ENCODE peak calls at places on chromosomes 1 and 21, in four cellular contexts. U is A549, H is IMR-90, X is K562. Y is an unnamed sample.

GRCh38 chr21:32819702-32820101 is 48.1 kb upstream of the PAXBP1 start:
- DNase-seq in U (no peak), X (no peak), H (peak), Y (no peak)

GRCh38 chr1:171642197-171642596 is 10.3 kb downstream of the MYOC start:
- DNase-seq in X (no peak), H (no peak), U (no peak), Y (no peak)

GRCh38 chr1:156750932-156751723 is at the start of gene HDGF:
- DNase-seq in X (peak), U (peak), H (no peak), Y (peak)

GRCh38 chr1:201141418-201141817 is 12.9 kb downstream of the TMEM9 start:
- DNase-seq in H (no peak), U (no peak), X (no peak), Y (no peak)

GRCh38 chr1:43505077-43505780 is 25.5 kb upstream of the PTPRF start:
- DNase-seq in U (no peak), X (no peak), H (no peak), Y (no peak)

GRCh38 chr1:8354038-8354437 is 36.1 kb downstream of the SLC45A1 start:
- DNase-seq in X (no peak), H (no peak), U (no peak), Y (no peak)

GRCh38 chr1:153919879-153920852 is 2.6 kb downstream of the GATAD2B start:
- DNase-seq in U (peak), H (peak), X (peak), Y (peak)

GRCh38 chr1:143691400-143691891 is 280.3 kb downstream of the FAM72C start:
- DNase-seq in X (no peak), H (peak), U (peak), Y (no peak)

GRCh38 chr21:34196996-34197395 is 123.6 kb downstream of the MRPS6 start:
- DNase-seq in U (no peak), X (no peak), H (no peak), Y (no peak)

GRCh38 chr1:31797216-31797615 is 18.6 kb downstream of the SPOCD1 start:
- DNase-seq in X (no peak), U (no peak), H (no peak), Y (no peak)

GRCh38 chr1:86703696-86704455 is 500 bp upstream of the SH3GLB1 start:
- DNase-seq in H (no peak), X (peak), U (no peak), Y (peak)

GRCh38 chr1:67687198-67687545 is 2.2 kb downstream of the GADD45A start:
- DNase-seq in U (no peak), X (no peak), H (no peak), Y (no peak)

GRCh38 chr1:966603-967295 is 467 bp downstream of the PLEKHN1 start:
- DNase-seq in U (peak), H (peak), X (peak), Y (peak)

GRCh38 chr1:235763962-235764361 is 102.7 kb downstream of the LYST start:
- DNase-seq in X (no peak), U (no peak), H (peak), Y (no peak)

GRCh38 chr1:78410643-78411042 is 80.1 kb upstream of the PTGFR start:
- DNase-seq in U (no peak), X (no peak), H (no peak), Y (no peak)

GRCh38 chr21:35438643-35439404 is 389.7 kb upstream of the RUNX1 start:
- DNase-seq in X (no peak), H (peak), U (no peak), Y (no peak)

GRCh38 chr1:233700338-233700737 is 86.4 kb downstream of the KCNK1 start:
- DNase-seq in U (no peak), H (no peak), X (no peak), Y (no peak)

GRCh38 chr1:194081444-194081843 is 895.0 kb upstream of the B3GALT2 start:
- DNase-seq in X (no peak), H (no peak), U (no peak), Y (no peak)

GRCh38 chr1:246280551-246280950 is 226.5 kb downstream of the SMYD3 start:
- DNase-seq in H (peak), U (peak), X (no peak), Y (no peak)

GRCh38 chr1:117589531-117589930 is 16.3 kb upstream of the TENT5C start:
- DNase-seq in X (no peak), U (no peak), H (no peak), Y (no peak)

GRCh38 chr1:19662313-19662712 is 2.4 kb upstream of the HTR6 start:
- DNase-seq in X (no peak), H (no peak), U (no peak), Y (no peak)

GRCh38 chr1:226638608-226639007 is 90.0 kb downstream of the STUM start:
- DNase-seq in U (no peak), X (no peak), H (no peak), Y (no peak)

GRCh38 chr21:21003701-21004100 is 5.5 kb downstream of the NCAM2 start:
- DNase-seq in X (peak), H (peak), U (peak), Y (peak)

GRCh38 chr21:32484706-32485380 is 72.3 kb downstream of the EVA1C start:
- DNase-seq in U (no peak), X (no peak), H (no peak), Y (no peak)

GRCh38 chr1:2605754-2606003 is 19.1 kb downstream of the PRXL2B start:
- DNase-seq in H (no peak), U (no peak), X (no peak), Y (no peak)

GRCh38 chr1:94528271-94528670 is 13.3 kb downstream of the F3 start:
- DNase-seq in U (no peak), H (peak), X (no peak), Y (no peak)

GRCh38 chr1:221439734-221440436 is 302.0 kb downstream of the DUSP10 start:
- DNase-seq in U (peak), H (peak), X (no peak), Y (no peak)

GRCh38 chr1:86636898-86637297 is 67.5 kb upstream of the SH3GLB1 start:
- DNase-seq in H (no peak), X (no peak), U (no peak), Y (no peak)

GRCh38 chr1:239997515-239998311 is 94.0 kb upstream of the FMN2 start:
- DNase-seq in U (peak), H (no peak), X (no peak), Y (peak)

GRCh38 chr21:43934116-43934515 is 69.1 kb downstream of the AGPAT3 start:
- DNase-seq in H (no peak), X (no peak), U (no peak), Y (no peak)

GRCh38 chr1:225747566-225747965 is 30.1 kb upstream of the SRP9 start:
- DNase-seq in U (no peak), H (no peak), X (no peak), Y (no peak)

GRCh38 chr1:226951286-226952120 is 11.4 kb downstream of the COQ8A start:
- DNase-seq in H (no peak), X (no peak), U (no peak), Y (no peak)

GRCh38 chr1:243179714-243180113 is 75.4 kb downstream of the CEP170 start:
- DNase-seq in X (no peak), U (no peak), H (no peak), Y (no peak)

GRCh38 chr1:216005916-216006315 is 417.3 kb downstream of the USH2A start:
- DNase-seq in U (no peak), X (no peak), H (peak), Y (no peak)

GRCh38 chr1:187451238-187451637 is 622.5 kb downstream of the PLA2G4A start:
- DNase-seq in X (no peak), U (no peak), H (no peak), Y (no peak)

GRCh38 chr1:44217809-44218410 is 4.6 kb downstream of the DMAP1 start:
- DNase-seq in X (peak), H (peak), U (peak), Y (peak)

GRCh38 chr21:20351138-20351537 is 647.1 kb upstream of the NCAM2 start:
- DNase-seq in H (no peak), U (no peak), X (no peak), Y (no peak)

GRCh38 chr21:25298512-25299491 is 308.5 kb downstream of the MRPL39 start:
- DNase-seq in H (no peak), U (no peak), X (no peak), Y (no peak)

DNA sequence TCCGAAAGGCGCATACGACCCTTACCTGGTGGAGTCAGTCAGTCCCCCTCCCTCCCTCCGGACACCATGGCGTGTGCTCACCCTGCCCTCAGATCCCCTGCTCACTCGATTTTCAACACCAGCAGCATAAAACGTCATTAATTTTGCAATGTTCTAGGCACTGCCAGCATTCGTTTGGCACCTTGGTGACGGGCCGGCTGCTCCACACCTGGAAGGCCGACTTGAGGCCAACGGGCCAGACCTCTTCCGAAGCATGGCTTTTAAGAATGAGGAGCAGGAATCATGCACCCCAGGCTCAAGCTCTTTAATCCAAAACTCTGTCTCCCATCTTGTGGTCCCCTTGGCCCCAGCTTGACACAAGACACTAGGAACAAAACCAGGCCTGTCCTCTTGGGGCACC is 33.1 kb downstream of the NPHP4 start:
- DNase-seq in X (no peak), U (no peak), H (no peak), Y (no peak)
- TF ChIP-seq BHLHE40 in X (no peak), U (no peak), H (no peak), Y (no peak)

GRCh38 chr21:22575165-22575584 is 1577.0 kb downstream of the NCAM2 start:
- DNase-seq in H (no peak), U (no peak), X (peak), Y (peak)

DNA sequence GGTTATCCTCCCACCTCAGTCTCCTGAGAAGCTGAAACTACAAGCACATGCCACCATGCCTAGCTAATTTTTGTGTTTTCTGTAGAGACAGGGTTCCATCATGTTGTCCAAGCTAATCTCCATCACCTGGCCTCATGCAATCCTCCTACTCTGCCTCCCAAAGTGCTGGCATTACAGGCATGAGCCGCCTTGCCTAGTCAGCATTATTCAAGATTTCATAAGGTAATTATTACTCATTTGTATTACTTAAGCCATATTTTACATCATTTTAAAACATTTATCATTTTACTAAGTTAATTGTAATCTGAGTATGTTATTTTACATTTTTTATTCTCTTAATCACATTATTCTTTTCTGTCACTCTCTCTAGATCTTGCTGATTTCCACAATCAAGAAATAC is 1575.6 kb downstream of the NCAM2 start:
- DNase-seq in X (no peak), U (no peak), H (no peak), Y (no peak)
- TF ChIP-seq BHLHE40 in X (no peak), U (no peak), H (no peak), Y (no peak)

DNA sequence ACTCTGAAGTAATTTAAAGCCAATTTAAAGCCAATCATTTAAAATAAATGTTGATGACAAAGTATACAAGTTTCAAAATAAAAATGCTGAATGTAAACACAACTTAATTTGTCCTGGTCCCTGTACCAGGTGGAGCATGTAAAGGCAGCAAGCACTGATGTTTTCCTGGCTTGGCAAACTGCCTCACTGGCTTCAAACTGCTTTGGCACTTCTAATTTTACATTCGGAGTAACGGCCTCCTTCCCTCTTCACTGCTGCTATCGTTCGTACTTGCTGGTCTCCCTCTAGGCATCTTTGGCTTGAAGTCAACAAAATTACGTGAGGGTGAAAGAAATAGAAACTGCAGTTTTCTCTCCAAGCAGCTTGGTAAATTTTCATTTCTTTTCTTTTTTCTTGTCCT is 287.9 kb downstream of the LTN1 start:
- DNase-seq in H (peak), X (no peak), U (no peak), Y (no peak)
- TF ChIP-seq BHLHE40 in H (no peak), X (no peak), U (no peak), Y (no peak)

DNA sequence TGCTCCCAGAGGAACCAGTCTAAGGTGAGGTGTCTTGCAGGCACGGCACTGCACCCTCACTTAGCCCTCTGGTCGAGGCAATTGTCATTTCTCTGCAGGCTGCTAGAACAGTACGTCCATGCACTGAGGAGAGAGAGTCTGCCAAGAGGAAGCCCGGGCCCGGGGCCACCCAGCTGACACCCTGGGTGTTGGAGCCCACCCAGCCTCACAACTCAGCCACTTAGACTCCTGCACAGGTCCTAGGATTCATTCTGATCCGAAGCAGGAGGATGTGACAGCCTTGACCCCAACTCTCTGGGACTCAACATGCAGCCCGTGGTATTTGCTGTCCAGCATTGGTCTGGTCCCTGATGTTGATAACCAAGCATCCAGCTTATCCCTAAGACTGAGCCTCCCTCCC is 111.9 kb downstream of the ADSS2 start:
- DNase-seq in H (no peak), U (no peak), X (no peak), Y (no peak)
- TF ChIP-seq BHLHE40 in H (no peak), U (no peak), X (no peak), Y (no peak)

GRCh38 chr1:56816264-56816663 is 2.9 kb downstream of the FYB2 start:
- DNase-seq in U (no peak), H (no peak), X (no peak), Y (no peak)
- TF ChIP-seq BHLHE40 in U (no peak), H (no peak), X (no peak), Y (no peak)

GRCh38 chr1:62613325-62613727 is 16.0 kb downstream of the ANGPTL3 start:
- DNase-seq in U (no peak), X (no peak), H (no peak), Y (no peak)

GRCh38 chr1:62608905-62609304 is 11.6 kb downstream of the ANGPTL3 start:
- DNase-seq in U (no peak), X (no peak), H (no peak), Y (no peak)

GRCh38 chr1:62612770-62613169 is 15.4 kb downstream of the ANGPTL3 start:
- DNase-seq in X (no peak), H (no peak), U (no peak), Y (no peak)

GRCh38 chr1:62613890-62614289 is 16.6 kb downstream of the ANGPTL3 start:
- DNase-seq in H (peak), U (peak), X (no peak), Y (no peak)
- TF ChIP-seq BHLHE40 in H (no peak), U (no peak), X (no peak), Y (no peak)

GRCh38 chr1:41437011-41437355 is 47.5 kb downstream of the EDN2 start:
- DNase-seq in H (no peak), U (no peak), X (no peak), Y (no peak)

GRCh38 chr1:41434306-41434705 is 50.2 kb downstream of the EDN2 start:
- DNase-seq in H (no peak), U (no peak), X (no peak), Y (no peak)

GRCh38 chr1:41436281-41437010 is 48.0 kb downstream of the EDN2 start:
- DNase-seq in X (no peak), U (no peak), H (no peak), Y (no peak)

GRCh38 chr1:41434748-41435449 is 49.6 kb downstream of the EDN2 start:
- DNase-seq in U (no peak), X (no peak), H (no peak), Y (no peak)

GRCh38 chr1:41435570-41436178 is 48.8 kb downstream of the EDN2 start:
- DNase-seq in X (no peak), U (no peak), H (no peak), Y (no peak)
- TF ChIP-seq BHLHE40 in X (no peak), U (no peak), H (no peak), Y (no peak)

DNA sequence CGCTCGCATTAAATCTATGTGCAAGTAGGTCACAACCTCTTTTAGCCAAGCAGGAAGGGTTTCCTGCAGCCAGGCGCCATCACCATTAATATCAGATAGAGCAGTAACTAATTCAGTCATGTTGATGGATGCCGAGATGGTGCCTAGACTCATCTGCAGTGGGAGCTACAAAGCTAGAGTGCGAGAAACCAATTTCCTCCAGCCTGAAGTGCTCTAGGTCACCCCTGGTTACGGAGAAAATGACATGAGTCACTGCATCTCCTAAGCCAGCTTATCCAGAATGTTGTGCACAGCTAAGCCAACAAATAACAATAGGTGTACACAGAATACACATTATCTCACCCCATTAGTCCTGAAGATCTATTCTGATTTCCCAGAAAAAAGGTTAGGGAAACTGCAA is 36.0 kb downstream of the OVAAL start:
- DNase-seq in X (peak), H (no peak), U (peak), Y (no peak)
- TF ChIP-seq BHLHE40 in X (no peak), H (no peak), U (no peak), Y (no peak)

GRCh38 chr21:45598109-45598508 is 45.4 kb upstream of the PCBP3 start:
- DNase-seq in U (no peak), X (no peak), H (no peak), Y (no peak)

GRCh38 chr21:45600248-45600647 is 43.3 kb upstream of the PCBP3 start:
- DNase-seq in X (no peak), H (no peak), U (no peak), Y (no peak)

GRCh38 chr21:45596704-45597318 is 46.7 kb upstream of the PCBP3 start:
- DNase-seq in U (peak), X (peak), H (peak), Y (peak)

GRCh38 chr21:45599146-45599581 is 44.4 kb upstream of the PCBP3 start:
- DNase-seq in U (no peak), X (no peak), H (no peak), Y (no peak)

DNA sequence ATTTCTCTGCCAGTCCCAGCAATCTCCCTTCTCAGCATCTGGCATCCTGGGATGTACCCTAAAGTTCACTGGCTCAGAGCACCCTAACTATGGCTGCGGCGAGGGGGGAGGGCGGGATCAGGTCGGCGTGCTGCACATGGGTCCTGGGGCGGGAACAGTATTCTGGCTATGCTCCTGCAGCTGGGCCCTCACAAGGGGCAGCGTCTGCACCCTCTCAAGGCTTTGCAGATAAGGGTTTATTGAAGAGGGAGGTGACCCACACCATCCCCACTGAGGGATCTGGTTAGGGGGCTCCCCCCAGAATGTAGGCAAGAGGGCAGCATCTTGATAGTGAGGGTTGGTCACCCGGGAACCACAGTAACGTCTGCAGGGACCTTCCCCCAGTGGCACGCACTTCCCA is 44.9 kb upstream of the PCBP3 start:
- DNase-seq in X (no peak), U (no peak), H (no peak), Y (no peak)
- TF ChIP-seq BHLHE40 in X (no peak), U (no peak), H (no peak), Y (no peak)

GRCh38 chr1:160797861-160798273 is 1.9 kb downstream of the LY9 start:
- DNase-seq in H (no peak), X (no peak), U (no peak), Y (no peak)
- TF ChIP-seq BHLHE40 in H (no peak), X (no peak), U (no peak), Y (no peak)

Y was measured in HEK293T.